ENCODE peak calls at places on chromosome 18, in nine cellular contexts. U is AG09309; M is effector memory CD4-positive, alpha-beta T cell; G is MM.1S; P is psoas muscle; B is choroid plexus epithelial cell; H is AG10803; X is brain microvascular endothelial cell; T is left ventricle myocardium inferior. N is an unnamed sample.

GRCh38 chr18:957829-958228 is 53.2 kb downstream of the ADCYAP1 start:
- DNase-seq in H (no peak), B (no peak), U (no peak), X (no peak), G (no peak), P (no peak), M (no peak), T (no peak), N (no peak)

GRCh38 chr18:8069708-8070107 is 502.6 kb downstream of the PTPRM start:
- DNase-seq in G (no peak), M (no peak), X (no peak), H (no peak), U (no peak), P (no peak), T (no peak), B (no peak), N (no peak)

GRCh38 chr18:79523738-79524180 is 128.0 kb downstream of the NFATC1 start:
- DNase-seq in X (no peak), H (no peak), P (no peak), M (peak), B (no peak), U (no peak), G (no peak), T (no peak), N (peak)

GRCh38 chr18:59988098-59988706 is 88.4 kb downstream of the PMAIP1 start:
- DNase-seq in X (peak), T (no peak), M (no peak), P (peak), G (peak), U (peak), B (peak), H (peak), N (peak)

GRCh38 chr18:79488311-79489047 is 92.7 kb downstream of the NFATC1 start:
- DNase-seq in B (no peak), P (peak), U (no peak), X (no peak), M (no peak), H (no peak), G (no peak), T (peak), N (no peak)

GRCh38 chr18:75070625-75071483 is 138.1 kb downstream of the PTGR3 start:
- DNase-seq in M (peak), U (peak), H (peak), G (no peak), X (peak), T (no peak), B (peak), P (no peak), N (peak)

GRCh38 chr18:50986360-50987087 is 18.7 kb downstream of the ELAC1 start:
- DNase-seq in X (peak), G (no peak), U (peak), M (no peak), H (peak), B (peak), T (no peak), P (no peak), N (no peak)

GRCh38 chr18:23629444-23629946 is 33.2 kb downstream of the ANKRD29 start:
- DNase-seq in H (no peak), T (no peak), P (no peak), X (no peak), B (no peak), M (no peak), G (peak), U (no peak), N (no peak)

GRCh38 chr18:54983041-54983686 is 23.9 kb upstream of the CCDC68 start:
- DNase-seq in U (peak), H (peak), G (peak), B (peak), T (no peak), M (no peak), P (no peak), X (peak), N (peak)

GRCh38 chr18:63260075-63260754 is 59.4 kb downstream of the BCL2 start:
- DNase-seq in M (no peak), U (no peak), H (no peak), X (no peak), T (no peak), G (no peak), P (peak), B (no peak), N (no peak)

GRCh38 chr18:63588869-63589268 is 1.7 kb downstream of the SERPINB13 start:
- DNase-seq in T (no peak), B (no peak), M (no peak), G (no peak), X (no peak), U (no peak), H (peak), P (no peak), N (no peak)

GRCh38 chr18:63119647-63120046 is 199.9 kb downstream of the BCL2 start:
- DNase-seq in M (no peak), G (no peak), H (peak), B (peak), X (no peak), T (no peak), U (peak), P (peak), N (no peak)

GRCh38 chr18:60534539-60534938 is 162.0 kb upstream of the MC4R start:
- DNase-seq in X (peak), H (no peak), M (no peak), G (no peak), T (no peak), P (no peak), U (no peak), B (peak), N (no peak)

GRCh38 chr18:50981381-50981780 is 13.5 kb downstream of the ELAC1 start:
- DNase-seq in P (no peak), U (no peak), H (peak), M (no peak), G (no peak), T (no peak), X (no peak), B (peak), N (no peak)

GRCh38 chr18:11553098-11553940 is 56.1 kb upstream of the SLC35G4 start:
- DNase-seq in U (no peak), M (no peak), T (no peak), H (peak), X (peak), B (peak), G (peak), P (no peak), N (peak)

GRCh38 chr18:47978141-47978540 is 47.7 kb upstream of the SMAD2 start:
- DNase-seq in M (no peak), B (no peak), U (no peak), P (no peak), X (no peak), T (no peak), G (no peak), H (no peak), N (no peak)

GRCh38 chr18:27954226-27954625 is 222.7 kb downstream of the CDH2 start:
- DNase-seq in H (peak), P (no peak), U (peak), M (no peak), G (no peak), B (peak), T (no peak), X (peak), N (no peak)

GRCh38 chr18:12032786-12033642 is 51.7 kb downstream of the IMPA2 start:
- DNase-seq in X (no peak), H (peak), P (no peak), G (no peak), T (no peak), B (peak), M (no peak), U (peak), N (no peak)

GRCh38 chr18:69580107-69580506 is 179.4 kb downstream of the DOK6 start:
- DNase-seq in M (no peak), H (peak), X (no peak), B (peak), T (no peak), U (no peak), G (peak), P (no peak), N (peak)
- H3K4me3 ChIP-seq in M (peak), H (no peak), X (no peak), B (no peak), T (no peak), U (no peak), G (no peak), P (no peak), N (no peak)

DNA sequence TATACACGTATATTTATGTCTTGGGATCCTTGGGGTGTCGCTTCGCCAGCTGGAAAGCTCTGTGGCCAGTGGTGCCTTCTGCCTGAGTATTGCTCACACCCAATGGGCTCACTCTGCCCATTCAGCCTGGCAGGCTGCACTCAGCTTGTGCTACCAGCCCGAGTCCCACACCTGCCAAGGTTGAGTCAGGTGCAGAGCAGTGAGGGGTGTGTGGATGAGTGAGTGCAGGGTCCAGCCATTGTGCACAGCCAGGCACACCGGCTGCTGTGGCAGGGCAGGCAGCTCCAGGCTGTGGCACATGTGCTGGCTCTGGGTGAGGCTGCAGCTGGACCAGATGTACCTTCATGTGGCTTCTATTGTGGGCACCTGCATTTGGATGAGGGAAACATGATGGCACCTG is 496.9 kb upstream of the LINC00305 start:
- DNase-seq in G (no peak), T (no peak), H (no peak), M (no peak), X (no peak), U (no peak), P (no peak), B (no peak), N (no peak)
- H3K4me3 ChIP-seq in G (no peak), T (no peak), H (no peak), M (no peak), X (no peak), U (no peak), P (no peak), B (no peak), N (no peak)

GRCh38 chr18:35244671-35245070 is 3.8 kb downstream of the ZNF397 start:
- DNase-seq in P (no peak), H (no peak), G (no peak), U (no peak), B (no peak), M (no peak), X (no peak), T (no peak), N (peak)

GRCh38 chr18:35240664-35241522 is at the start of gene ZNF397:
- DNase-seq in P (peak), U (peak), B (peak), T (peak), M (peak), X (peak), G (peak), H (peak), N (peak)

GRCh38 chr18:35242426-35242825 is 1.6 kb downstream of the ZNF397 start:
- DNase-seq in H (no peak), M (no peak), X (no peak), U (no peak), B (no peak), P (no peak), T (no peak), G (no peak), N (no peak)

GRCh38 chr18:35239314-35239713 is 1.5 kb upstream of the ZNF397 start:
- DNase-seq in M (no peak), B (no peak), X (no peak), P (no peak), G (no peak), T (no peak), U (no peak), H (no peak), N (no peak)

DNA sequence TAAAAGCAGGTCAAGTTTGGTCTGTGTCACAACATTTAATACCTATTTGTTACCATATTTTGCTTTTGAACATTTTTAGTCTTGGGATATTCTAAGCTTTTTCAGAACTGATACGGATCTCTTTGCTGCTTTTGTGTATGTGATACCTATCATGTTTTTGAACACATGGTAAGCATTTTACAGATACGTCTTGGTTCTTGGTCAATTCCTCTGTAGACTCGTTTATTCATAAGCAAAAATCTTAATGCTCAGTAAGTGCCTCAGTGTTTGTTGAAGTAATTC is 630 bp downstream of the ZNF397 start:
- DNase-seq in P (no peak), G (peak), T (no peak), B (no peak), U (no peak), M (no peak), H (no peak), X (no peak), N (peak)
- H3K4me3 ChIP-seq in P (peak), G (peak), T (peak), B (peak), U (peak), M (peak), H (peak), X (peak), N (peak)

GRCh38 chr18:29078272-29078671 is 901.3 kb upstream of the CDH2 start:
- DNase-seq in B (no peak), P (no peak), G (no peak), M (no peak), U (no peak), H (no peak), T (no peak), X (no peak), N (no peak)

GRCh38 chr18:29087616-29088246 is 910.8 kb upstream of the CDH2 start:
- DNase-seq in M (no peak), H (peak), T (no peak), X (no peak), B (no peak), G (no peak), P (no peak), U (no peak), N (no peak)

DNA sequence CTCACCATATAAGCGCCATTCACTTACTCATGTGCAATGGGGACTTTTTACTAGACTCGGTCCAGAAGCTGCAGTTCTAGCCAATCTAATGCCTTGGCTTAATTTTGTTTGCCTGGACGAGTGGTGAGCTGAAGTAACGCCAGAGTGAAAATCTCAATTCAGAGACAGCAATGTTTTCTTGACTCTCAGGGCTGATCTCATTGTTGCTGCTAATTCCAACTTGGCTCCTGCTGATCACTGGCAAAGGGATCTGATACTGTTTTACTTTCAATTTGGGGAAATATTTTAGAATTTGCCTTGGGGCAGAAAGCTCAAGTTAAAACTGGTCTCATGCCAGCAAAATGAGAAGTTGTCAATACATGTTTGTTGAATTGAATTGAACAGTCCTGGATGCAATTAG is 906.6 kb upstream of the CDH2 start:
- DNase-seq in X (no peak), G (no peak), M (no peak), P (no peak), U (no peak), B (peak), T (no peak), H (peak), N (no peak)
- H3K4me3 ChIP-seq in X (no peak), G (no peak), M (no peak), P (no peak), U (no peak), B (no peak), T (no peak), H (peak), N (no peak)

GRCh38 chr18:46097378-46097852 is 681 bp downstream of the ATP5F1A start:
- DNase-seq in B (no peak), H (no peak), X (no peak), M (no peak), G (peak), U (no peak), T (no peak), P (no peak), N (no peak)
- H3K4me3 ChIP-seq in B (peak), H (peak), X (peak), M (peak), G (peak), U (peak), T (peak), P (peak), N (peak)

GRCh38 chr18:58336605-58337004 is 292.3 kb downstream of the ALPK2 start:
- DNase-seq in U (no peak), H (no peak), B (peak), X (no peak), T (no peak), G (no peak), P (no peak), M (no peak), N (no peak)
- H3K4me3 ChIP-seq in U (no peak), H (no peak), B (no peak), X (no peak), T (no peak), G (no peak), P (no peak), M (no peak), N (no peak)

N was measured in Jurkat, Clone E6-1.